ENCODE peak calls at places on chromosomes 1 and 21, in four cellular contexts. B is neural progenitor cell, V is epithelial cell of esophagus, X is fibroblast of the aortic adventitia. E is an unnamed sample.

GRCh38 chr1:53242381-53242780 is 4.1 kb upstream of the MAGOH start:
- DNase-seq in B (no peak), X (no peak), V (no peak), E (no peak)

GRCh38 chr1:204475651-204476432 is 18.8 kb downstream of the PIK3C2B start:
- DNase-seq in B (no peak), V (no peak), X (no peak), E (no peak)

GRCh38 chr1:24558902-24559791 is 3.3 kb downstream of the NCMAP start:
- DNase-seq in B (peak), X (peak), V (peak), E (peak)

GRCh38 chr21:26070822-26071425 is 99.6 kb downstream of the APP start:
- DNase-seq in X (peak), B (peak), V (peak), E (peak)

GRCh38 chr1:94721240-94721639 is 98.9 kb upstream of the SLC44A3 start:
- DNase-seq in B (no peak), V (no peak), X (no peak), E (no peak)

GRCh38 chr1:37845781-37846180 is 13.6 kb downstream of the MTF1 start:
- DNase-seq in B (no peak), V (no peak), X (no peak), E (no peak)

GRCh38 chr1:193625255-193625654 is 438.8 kb upstream of the B3GALT2 start:
- DNase-seq in X (no peak), B (no peak), V (peak), E (no peak)

GRCh38 chr21:41564871-41565281 is 56.9 kb upstream of the TMPRSS2 start:
- DNase-seq in B (no peak), V (peak), X (peak), E (no peak)

GRCh38 chr21:40732243-40732642 is 114.7 kb downstream of the DSCAM start:
- DNase-seq in V (peak), B (no peak), X (no peak), E (no peak)

GRCh38 chr1:167408355-167408754 is 110.0 kb downstream of the CD247 start:
- DNase-seq in X (no peak), V (no peak), B (no peak), E (no peak)

GRCh38 chr1:225962440-225962975 is 21.5 kb upstream of the LEFTY2 start:
- DNase-seq in V (no peak), B (peak), X (no peak), E (peak)

DNA sequence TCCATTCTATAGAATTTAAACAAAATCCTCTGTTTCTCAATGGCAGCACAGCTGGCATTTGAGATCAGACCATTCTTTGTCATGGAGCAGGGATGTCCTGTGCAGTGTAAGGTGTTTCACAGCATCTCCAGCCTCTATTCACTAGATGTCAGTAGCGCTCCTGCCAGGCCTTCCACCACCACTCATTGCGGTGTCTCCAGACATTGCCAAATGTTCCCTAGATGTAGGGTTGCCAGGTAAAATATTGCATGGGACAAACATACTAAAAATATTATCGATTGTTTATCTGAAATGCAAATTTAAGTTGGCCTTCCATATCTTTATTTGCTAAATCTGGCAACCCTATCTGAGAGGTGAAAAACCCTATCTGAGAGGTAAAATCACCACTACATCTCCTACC is 11.7 kb downstream of the ITLN2 start:
- DNase-seq in V (peak), B (peak), X (no peak), E (no peak)
- TF ChIP-seq CTCF in V (peak), B (peak), X (no peak), E (no peak)

DNA sequence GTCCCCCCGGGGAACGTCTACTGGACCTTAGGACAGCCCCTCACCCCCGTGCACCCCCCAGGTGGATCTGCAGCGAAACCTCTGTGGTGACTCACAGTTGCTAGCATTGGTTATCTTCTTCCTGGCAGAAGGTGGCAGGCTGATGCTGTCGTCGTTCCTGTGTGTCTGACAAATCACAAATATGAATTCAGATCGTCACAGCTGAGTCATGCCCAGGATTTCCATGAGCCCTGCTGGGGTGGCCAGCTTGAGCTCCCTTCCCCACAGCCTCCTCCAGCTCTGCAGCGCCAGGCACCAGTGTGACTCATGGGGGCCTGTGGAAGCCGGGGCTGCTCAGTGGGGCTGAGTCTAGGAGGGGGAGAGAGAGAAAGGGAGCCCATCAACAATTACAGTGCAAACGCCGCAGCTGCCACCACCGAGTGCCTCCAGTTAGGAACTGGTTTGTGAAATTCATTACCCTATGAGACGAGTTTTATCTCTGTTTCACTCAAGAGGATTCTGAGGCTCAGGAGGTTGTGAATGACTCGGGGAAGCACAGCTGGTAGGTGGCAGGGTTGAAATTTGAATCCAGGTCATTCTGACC is 197.9 kb downstream of the DYRK1A start:
- DNase-seq in V (peak), X (peak), B (peak), E (no peak)
- TF ChIP-seq CTCF in V (peak), X (no peak), B (no peak), E (no peak)

GRCh38 chr1:47624531-47624930 is 186.7 kb downstream of the FOXD2 start:
- DNase-seq in B (peak), V (peak), X (no peak), E (peak)
- TF ChIP-seq CTCF in B (peak), V (peak), X (no peak), E (peak)

DNA sequence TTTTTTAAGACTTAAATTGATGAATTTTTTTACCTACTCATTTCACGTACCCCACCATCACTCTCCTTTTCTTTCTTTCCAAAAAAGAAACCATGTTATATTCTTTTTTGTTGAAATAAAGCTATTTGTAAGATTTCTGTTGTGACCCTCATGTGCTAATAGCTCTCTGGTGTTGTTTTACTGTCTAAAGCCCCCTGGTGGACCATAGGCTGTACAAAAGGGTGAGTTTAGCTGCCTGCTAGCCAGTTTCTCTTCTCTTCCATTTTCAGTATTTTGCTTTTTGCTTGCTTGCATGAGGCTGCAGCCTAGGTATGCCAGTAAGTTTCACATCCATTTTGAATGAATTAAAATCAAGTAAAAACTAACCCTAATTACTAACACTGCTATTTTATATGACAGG is 15.6 kb upstream of the VAMP3 start:
- DNase-seq in X (peak), V (no peak), B (peak), E (no peak)
- TF ChIP-seq CTCF in X (peak), V (peak), B (peak), E (peak)